ENCODE peak calls at places on chromosomes 16 and 17, in seven cellular contexts. C, S, T, N, M, Q and E are unnamed samples.

GRCh38 chr16:69796285-69797118 is 34.4 kb downstream of the WWP2 start:
- DNase-seq in C (peak), S (peak), T (peak), N (peak), M (peak), Q (peak), E (no peak)

GRCh38 chr16:51569204-51569911 is 418.3 kb upstream of the SALL1 start:
- DNase-seq in C (peak), S (no peak), T (no peak), N (no peak), M (no peak), Q (no peak), E (no peak)

GRCh38 chr16:19410435-19411153 is 7.1 kb upstream of the TMC5 start:
- DNase-seq in C (no peak), S (no peak), T (no peak), N (peak), M (no peak), Q (no peak), E (no peak)

GRCh38 chr16:20897897-20898296 is 2.3 kb downstream of the DCUN1D3 start:
- DNase-seq in C (no peak), S (no peak), T (no peak), N (no peak), M (no peak), Q (no peak), E (no peak)

GRCh38 chr16:53056528-53056881 is 1.7 kb downstream of the CHD9 start:
- DNase-seq in C (peak), S (no peak), T (no peak), N (no peak), M (no peak), Q (no peak), E (no peak)

GRCh38 chr17:65074778-65075250 is 18.3 kb upstream of the GNA13 start:
- DNase-seq in C (peak), S (peak), T (no peak), N (no peak), M (no peak), Q (no peak), E (no peak)

GRCh38 chr16:89951509-89951908 is 3.0 kb downstream of the DEF8 start:
- DNase-seq in C (no peak), S (no peak), T (no peak), N (no peak), M (no peak), Q (no peak), E (no peak)

GRCh38 chr16:8402981-8403853 is 187.1 kb downstream of the TMEM114 start:
- DNase-seq in C (no peak), S (no peak), T (no peak), N (no peak), M (no peak), Q (no peak), E (no peak)

GRCh38 chr17:75652934-75653549 is 13.9 kb downstream of the RECQL5 start:
- DNase-seq in C (peak), S (no peak), T (no peak), N (peak), M (peak), Q (peak), E (no peak)

GRCh38 chr17:13601317-13601775 is 383 bp downstream of the HS3ST3A1 start:
- DNase-seq in C (no peak), S (no peak), T (no peak), N (no peak), M (no peak), Q (peak), E (no peak)

GRCh38 chr16:66269631-66270332 is 96.7 kb upstream of the CDH5 start:
- DNase-seq in C (no peak), S (no peak), T (no peak), N (peak), M (no peak), Q (no peak), E (no peak)

GRCh38 chr17:41937970-41938851 is 7.8 kb downstream of the ODAD4 start:
- DNase-seq in C (no peak), S (no peak), T (no peak), N (no peak), M (no peak), Q (no peak), E (no peak)

GRCh38 chr17:39981207-39982068 is 831 bp downstream of the PSMD3 start:
- DNase-seq in C (no peak), S (no peak), T (no peak), N (peak), M (no peak), Q (no peak), E (no peak)